ENCODE peak calls at places on chromosomes 3 and 15, in four cellular contexts. D is A549, X is germinal center, G is activated T-helper 1 cell treated with Interleukin-2 at 50 U/mL for 16 hours. U is an unnamed sample.

GRCh38 chr3:67113802-67114407 is 115.8 kb downstream of the KBTBD8 start:
- DNase-seq in D (peak), X (peak), G (peak), U (peak)

GRCh38 chr3:149555941-149556340 is 81.4 kb downstream of the TM4SF4 start:
- DNase-seq in D (no peak), X (no peak), G (no peak), U (no peak)

GRCh38 chr3:56296361-56296760 is 171.9 kb downstream of the ERC2 start:
- DNase-seq in D (no peak), X (no peak), G (no peak), U (no peak)

GRCh38 chr15:65083262-65083701 is 6.7 kb downstream of the KBTBD13 start:
- DNase-seq in D (no peak), X (no peak), G (no peak), U (no peak)

GRCh38 chr3:189908646-189909045 is 212.1 kb downstream of the P3H2 start:
- DNase-seq in D (no peak), X (no peak), G (no peak), U (peak)

GRCh38 chr15:66765478-66766281 is 63.6 kb downstream of the SMAD6 start:
- DNase-seq in D (peak), X (no peak), G (no peak), U (no peak)

GRCh38 chr3:58743296-58743695 is 76.7 kb upstream of the FAM3D start:
- DNase-seq in D (no peak), X (no peak), G (no peak), U (no peak)

GRCh38 chr15:93040288-93041158 is 48.5 kb downstream of the RGMA start:
- DNase-seq in D (no peak), X (no peak), G (no peak), U (no peak)

GRCh38 chr3:113084777-113085176 is 94.0 kb downstream of the GTPBP8 start:
- DNase-seq in D (no peak), X (no peak), G (no peak), U (no peak)

GRCh38 chr3:15063238-15063637 is 1.9 kb downstream of the MRPS25 start:
- DNase-seq in D (no peak), X (no peak), G (no peak), U (no peak)

GRCh38 chr15:69224383-69224782 is 63.9 kb downstream of the GLCE start:
- DNase-seq in D (no peak), X (no peak), G (no peak), U (no peak)

GRCh38 chr15:40064231-40064894 is 25.4 kb upstream of the SRP14 start:
- DNase-seq in D (no peak), X (peak), G (no peak), U (no peak)

GRCh38 chr3:40070816-40071215 is 238.7 kb upstream of the EIF1B start:
- DNase-seq in D (no peak), X (no peak), G (no peak), U (no peak)

GRCh38 chr15:40964006-40964405 is 10.7 kb downstream of the CHAC1 start:
- DNase-seq in D (no peak), X (no peak), G (no peak), U (no peak)

GRCh38 chr3:149307435-149307783 is 26.0 kb downstream of the TM4SF18 start:
- DNase-seq in D (no peak), X (no peak), G (no peak), U (no peak)

GRCh38 chr15:56207711-56208110 is 36.0 kb downstream of the RFX7 start:
- DNase-seq in D (no peak), X (no peak), G (no peak), U (no peak)

GRCh38 chr3:44952689-44953088 is 23.3 kb downstream of the ZDHHC3 start:
- DNase-seq in D (no peak), X (no peak), G (no peak), U (no peak)

GRCh38 chr3:6354653-6355052 is 506.3 kb upstream of the GRM7 start:
- DNase-seq in D (no peak), X (no peak), G (no peak), U (no peak)

GRCh38 chr15:20659265-20659664 is 117.7 kb upstream of the GOLGA6L6 start:
- DNase-seq in D (no peak), X (no peak), G (no peak), U (no peak)

GRCh38 chr3:20056727-20057611 is 16.7 kb downstream of the KAT2B start:
- DNase-seq in D (no peak), X (no peak), G (no peak), U (no peak)

GRCh38 chr3:149203758-149204157 is 17.9 kb downstream of the CP start:
- DNase-seq in D (no peak), X (peak), G (no peak), U (no peak)

GRCh38 chr3:15645740-15646490 is 44.4 kb downstream of the BTD start:
- DNase-seq in D (peak), X (no peak), G (no peak), U (peak)

GRCh38 chr3:166478356-166478755 is 641.1 kb upstream of the BCHE start:
- DNase-seq in D (no peak), X (no peak), G (no peak), U (no peak)

GRCh38 chr3:116127464-116127863 is 317.8 kb downstream of the LSAMP start:
- DNase-seq in D (no peak), X (no peak), G (no peak), U (no peak)

GRCh38 chr15:89349212-89349558 is 14.6 kb upstream of the POLG start:
- DNase-seq in D (no peak), X (no peak), G (no peak), U (no peak)

GRCh38 chr3:127254730-127255129 is 33.1 kb downstream of the PRR20G start:
- DNase-seq in D (peak), X (no peak), G (no peak), U (no peak)

GRCh38 chr15:42608110-42608531 is 32.7 kb downstream of the STARD9 start:
- DNase-seq in D (no peak), X (peak), G (no peak), U (no peak)

GRCh38 chr15:62362608-62363007 is 197.5 kb upstream of the C2CD4B start:
- DNase-seq in D (no peak), X (no peak), G (no peak), U (no peak)

GRCh38 chr3:43345246-43345645 is 58.9 kb downstream of the SNRK start:
- DNase-seq in D (no peak), X (no peak), G (no peak), U (no peak)

GRCh38 chr3:149599236-149599635 is 58.6 kb downstream of the WWTR1 start:
- DNase-seq in D (no peak), X (no peak), G (no peak), U (no peak)

GRCh38 chr3:189001559-189001958 is 170.2 kb upstream of the TPRG1 start:
- DNase-seq in D (peak), X (no peak), G (no peak), U (peak)

GRCh38 chr3:100072328-100073048 is 41.8 kb downstream of the FILIP1L start:
- DNase-seq in D (no peak), X (no peak), G (no peak), U (no peak)

GRCh38 chr3:66582721-66583141 is 81.9 kb upstream of the LRIG1 start:
- DNase-seq in D (no peak), X (peak), G (peak), U (no peak)

GRCh38 chr3:87088984-87089841 is 98.3 kb upstream of the VGLL3 start:
- DNase-seq in D (peak), X (peak), G (no peak), U (no peak)

GRCh38 chr3:72976182-72976825 is 20.3 kb upstream of the PPP4R2 start:
- DNase-seq in D (no peak), X (no peak), G (no peak), U (no peak)

GRCh38 chr15:60667925-60668324 is 189.0 kb upstream of the ICE2 start:
- DNase-seq in D (no peak), X (no peak), G (no peak), U (no peak)

GRCh38 chr3:28718074-28718849 is 369.6 kb upstream of the AZI2 start:
- DNase-seq in D (no peak), X (no peak), G (no peak), U (no peak)

GRCh38 chr15:91710072-91710471 is 143.4 kb upstream of the SLCO3A1 start:
- DNase-seq in D (no peak), X (no peak), G (no peak), U (no peak)

GRCh38 chr3:184314700-184315505 is 497 bp downstream of the EIF4G1 start:
- DNase-seq in D (no peak), X (peak), G (peak), U (no peak)

U was measured in amniotic stem cell.